ENCODE peak calls at places on chromosomes 1 and 21, in eight cellular contexts. K is neuronal stem cell; O is upper lobe of right lung; J is CD8-positive, alpha-beta T cell; C is mesendoderm; E is WERI-Rb-1; X is fibroblast of lung; R is GM23248. S is an unnamed sample.

GRCh38 chr1:14561014-14561693 is 37.3 kb upstream of the KAZN start:
- DNase-seq in K (no peak), O (no peak), J (no peak), C (no peak), E (no peak), X (peak), R (peak), S (no peak)

GRCh38 chr1:161390559-161390858 is 22.8 kb upstream of the CFAP126 start:
- DNase-seq in K (no peak), O (no peak), J (no peak), C (peak), E (no peak), X (no peak), R (no peak), S (no peak)

GRCh38 chr1:11733351-11733750 is 2.6 kb upstream of the AGTRAP start:
- DNase-seq in K (no peak), O (no peak), J (no peak), C (no peak), E (no peak), X (no peak), R (no peak), S (no peak)

GRCh38 chr1:62541048-62541447 is 56.3 kb upstream of the ANGPTL3 start:
- DNase-seq in K (no peak), O (no peak), J (no peak), C (no peak), E (no peak), X (no peak), R (no peak), S (no peak)

GRCh38 chr1:104064391-104064790 is 314.7 kb downstream of the AMY1C start:
- DNase-seq in K (no peak), O (no peak), J (no peak), C (no peak), E (no peak), X (peak), R (no peak), S (no peak)

GRCh38 chr21:33487996-33488395 is 3.5 kb downstream of the DNAJC28 start:
- DNase-seq in K (no peak), O (no peak), J (no peak), C (no peak), E (no peak), X (no peak), R (no peak), S (no peak)

GRCh38 chr1:12456979-12457378 is 161.0 kb downstream of the DHRS3 start:
- DNase-seq in K (no peak), O (no peak), J (no peak), C (no peak), E (no peak), X (peak), R (peak), S (no peak)

GRCh38 chr21:25512095-25513086 is 94.9 kb downstream of the MRPL39 start:
- DNase-seq in K (no peak), O (no peak), J (no peak), C (no peak), E (no peak), X (no peak), R (no peak), S (peak)

GRCh38 chr1:243718893-243719292 is 131.2 kb downstream of the AKT3 start:
- DNase-seq in K (no peak), O (no peak), J (no peak), C (peak), E (no peak), X (peak), R (peak), S (no peak)

GRCh38 chr1:46096269-46097148 is 35.9 kb downstream of the PIK3R3 start:
- DNase-seq in K (no peak), O (no peak), J (no peak), C (no peak), E (peak), X (no peak), R (no peak), S (no peak)

GRCh38 chr21:35252831-35253230 is 203.7 kb upstream of the RUNX1 start:
- DNase-seq in K (no peak), O (no peak), J (no peak), C (no peak), E (no peak), X (peak), R (peak), S (no peak)

DNA sequence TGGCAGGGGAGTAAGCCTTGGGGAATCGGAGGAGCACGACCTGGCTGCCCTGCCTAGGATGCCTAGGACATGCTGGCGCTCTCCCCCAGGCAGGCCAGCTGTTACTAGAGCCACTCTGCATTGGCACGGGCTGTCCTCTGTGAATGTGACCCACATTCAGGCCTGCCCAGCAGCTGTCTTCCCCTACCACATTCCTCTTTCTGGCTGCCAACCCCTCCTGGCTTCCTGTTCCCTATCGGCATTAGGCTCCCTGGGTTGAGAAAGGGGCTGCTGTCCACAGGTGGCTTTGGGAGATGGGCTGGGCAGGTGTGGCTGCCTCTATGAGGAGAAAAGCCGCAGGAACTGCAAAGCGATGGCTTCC is 2.3 kb upstream of the NFASC start:
- DNase-seq in K (no peak), O (no peak), J (no peak), C (no peak), E (no peak), X (no peak), R (no peak), S (no peak)
- H3K27ac ChIP-seq in K (no peak), O (no peak), J (no peak), C (no peak), E (no peak), X (no peak), R (no peak), S (no peak)

DNA sequence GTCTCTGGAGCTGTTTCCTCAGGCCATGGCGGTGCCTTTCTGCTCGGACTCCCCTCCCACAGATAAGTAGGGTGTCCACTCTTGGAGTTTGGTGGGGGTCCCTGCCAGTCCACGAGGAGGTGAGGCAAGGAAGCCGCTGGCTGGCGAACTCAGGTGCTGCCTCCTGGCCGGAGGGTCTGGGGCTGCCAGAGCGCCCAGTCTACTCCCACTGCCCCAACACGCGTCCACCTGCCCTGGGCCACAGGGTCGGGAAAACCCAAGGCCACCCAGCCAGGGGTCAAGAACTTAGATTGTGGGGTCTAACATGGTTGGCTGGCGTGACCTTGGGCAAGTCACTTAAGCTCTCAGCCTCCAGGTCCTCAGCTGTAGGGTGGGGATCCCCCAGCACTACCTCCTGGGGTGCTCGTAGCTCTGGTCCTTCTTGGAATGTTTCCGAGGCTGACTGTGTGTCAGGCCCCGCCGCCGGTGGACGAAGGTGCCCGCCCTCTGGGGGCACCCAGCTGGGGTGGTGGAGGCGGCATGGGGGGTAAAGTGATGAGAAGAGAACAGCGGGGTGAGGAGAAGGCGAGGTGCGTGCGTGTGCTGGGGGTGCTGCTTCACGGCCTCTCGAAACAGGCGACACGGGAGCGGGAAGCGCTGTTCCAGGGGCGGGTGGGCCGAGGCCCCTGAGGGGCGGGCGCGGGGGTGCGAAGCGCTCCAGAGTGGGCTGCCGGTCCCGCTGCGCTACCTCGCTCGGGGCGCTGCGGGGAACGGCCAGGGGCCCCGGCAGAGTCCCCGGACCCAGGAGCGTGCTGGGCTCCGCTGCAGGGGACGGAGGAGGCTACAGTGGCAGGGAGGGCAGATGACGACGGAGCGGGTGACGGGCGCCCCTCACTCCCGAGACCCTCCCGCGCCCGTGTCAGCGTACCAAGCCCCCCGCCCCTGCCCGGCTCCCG is 1.2 kb downstream of the SH2D5 start:
- DNase-seq in K (no peak), O (peak), J (no peak), C (no peak), E (no peak), X (no peak), R (peak), S (no peak)
- H3K4me3 ChIP-seq in K (peak), O (peak), J (peak), C (no peak), E (peak), X (peak), R (peak), S (peak)

DNA sequence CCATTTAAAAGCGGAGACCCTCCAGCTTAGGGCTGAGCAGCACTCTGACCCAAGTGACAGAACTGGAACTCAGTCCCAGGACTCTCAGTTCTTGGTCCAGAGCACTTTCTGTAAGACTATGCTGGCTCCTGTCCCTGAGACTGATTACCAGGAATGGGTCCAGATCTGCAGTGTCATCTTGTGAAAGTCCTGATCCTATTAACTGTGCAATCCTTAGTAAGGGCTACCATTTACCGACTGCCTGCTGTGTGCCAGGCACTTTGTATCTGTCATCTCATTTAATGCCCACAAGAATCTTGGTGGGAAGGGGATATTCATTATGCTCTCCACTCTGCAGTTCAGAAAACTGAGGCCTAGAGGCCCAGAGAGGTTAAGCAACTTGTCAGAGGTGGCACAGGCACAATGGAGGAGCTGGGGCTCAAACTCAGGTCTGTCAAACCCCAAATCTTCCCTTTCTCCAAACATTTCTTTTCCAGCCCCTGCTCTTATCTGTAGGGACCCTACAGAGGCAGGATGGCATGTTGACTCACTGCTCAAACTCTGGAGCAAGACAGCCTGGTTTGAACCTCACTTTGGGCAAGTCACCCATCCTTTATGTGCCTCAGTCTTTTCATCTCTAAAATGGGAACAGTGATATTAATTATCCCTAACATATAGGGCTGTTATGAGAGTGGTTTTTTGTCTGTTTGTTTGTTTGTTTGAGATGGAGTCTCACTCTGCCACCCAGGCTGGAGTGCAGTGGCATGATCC is 57.6 kb upstream of the IFNLR1 start:
- DNase-seq in K (no peak), O (no peak), J (no peak), C (no peak), E (no peak), X (no peak), R (peak), S (no peak)
- H3K27ac ChIP-seq in K (no peak), O (no peak), J (no peak), C (no peak), E (no peak), X (no peak), R (no peak), S (no peak)

GRCh38 chr1:53158900-53159299 is 16.5 kb upstream of the SLC1A7 start:
- DNase-seq in K (no peak), O (no peak), J (no peak), C (no peak), E (no peak), X (no peak), R (no peak), S (no peak)

GRCh38 chr1:53160924-53161378 is 18.5 kb upstream of the SLC1A7 start:
- DNase-seq in K (no peak), O (no peak), J (no peak), C (no peak), E (no peak), X (no peak), R (no peak), S (no peak)

GRCh38 chr1:53165408-53165961 is 23.0 kb upstream of the SLC1A7 start:
- DNase-seq in K (no peak), O (no peak), J (no peak), C (no peak), E (no peak), X (no peak), R (no peak), S (no peak)

GRCh38 chr1:53163291-53163768 is 20.9 kb upstream of the SLC1A7 start:
- DNase-seq in K (no peak), O (no peak), J (no peak), C (peak), E (no peak), X (no peak), R (no peak), S (no peak)

GRCh38 chr1:53162621-53163020 is 20.2 kb upstream of the SLC1A7 start:
- DNase-seq in K (no peak), O (no peak), J (no peak), C (no peak), E (no peak), X (no peak), R (no peak), S (no peak)
- H3K4me3 ChIP-seq in K (no peak), O (no peak), J (no peak), C (no peak), E (no peak), X (no peak), R (no peak), S (no peak)

DNA sequence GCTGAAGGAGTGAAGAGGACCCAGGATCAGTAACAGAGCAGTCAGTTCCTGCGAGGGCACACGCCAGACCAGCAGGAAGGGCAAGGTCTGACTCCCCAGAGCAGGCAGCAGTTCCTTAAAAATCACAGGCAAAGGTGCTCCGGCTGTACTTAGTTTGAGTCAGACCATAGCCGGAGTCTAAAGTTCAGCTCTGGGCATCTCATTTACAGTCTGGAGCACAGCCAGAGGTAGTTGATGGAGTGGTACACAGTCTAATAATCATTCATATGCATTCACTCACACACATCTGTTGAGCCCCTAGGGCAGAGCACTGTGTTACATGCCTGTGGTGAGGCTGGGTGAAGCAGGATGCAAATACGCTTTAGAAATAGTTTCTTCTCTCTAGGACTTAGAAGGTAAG is 7.3 kb upstream of the AMIGO1 start:
- DNase-seq in K (no peak), O (no peak), J (no peak), C (no peak), E (no peak), X (no peak), R (no peak), S (no peak)
- H3K27ac ChIP-seq in K (no peak), O (no peak), J (no peak), C (no peak), E (no peak), X (no peak), R (no peak), S (no peak)

DNA sequence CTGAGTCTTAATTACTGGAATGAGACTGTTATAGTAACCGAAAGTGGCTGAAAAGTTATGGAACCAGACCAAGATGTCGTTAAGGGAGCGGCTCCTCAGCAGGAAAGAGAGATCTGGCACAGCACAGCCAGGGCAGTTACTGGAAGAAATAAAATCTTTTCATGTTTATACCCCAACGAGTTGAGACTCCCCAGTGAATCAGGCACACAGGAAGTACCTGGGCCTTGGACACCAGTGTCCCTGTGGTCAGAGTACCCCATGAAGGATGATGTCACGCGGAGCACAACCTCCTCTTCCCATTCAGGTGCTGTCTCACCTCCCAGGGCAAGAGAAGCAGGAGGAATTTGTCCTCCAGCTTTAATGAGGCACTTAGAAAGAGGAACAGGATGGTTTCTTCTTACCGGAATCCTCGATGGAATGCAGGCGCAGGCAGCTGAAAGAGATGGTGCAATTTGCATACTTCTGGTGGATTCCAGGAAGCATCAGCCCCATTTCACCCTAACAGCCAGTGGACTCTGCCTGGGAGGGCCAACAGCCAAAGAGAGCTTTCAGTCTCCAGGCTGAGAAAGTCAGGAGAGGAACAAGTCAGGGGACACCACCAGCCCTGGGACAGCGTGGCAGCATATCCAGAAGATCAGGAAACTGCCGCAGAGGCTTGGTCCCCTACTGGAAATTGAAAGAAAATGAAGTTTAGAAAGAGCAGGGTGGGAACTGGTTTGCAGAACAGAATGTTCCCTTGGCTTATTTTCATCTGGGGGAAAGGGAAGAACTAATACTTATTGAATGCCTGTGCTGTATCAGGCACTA is 35.9 kb upstream of the CTTNBP2NL start:
- DNase-seq in K (peak), O (peak), J (no peak), C (peak), E (no peak), X (peak), R (peak), S (peak)
- H3K4me3 ChIP-seq in K (no peak), O (peak), J (no peak), C (no peak), E (no peak), X (no peak), R (peak), S (no peak)